ENCODE peak calls at places on chromosomes 16 and 17, in ten cellular contexts. One of them, this sample, is unnamed.

GRCh38 chr16:17364319-17365210 is 106.2 kb downstream of the XYLT1 start:
- DNase-seq in cardiac muscle cell: peak
- DNase-seq in fibroblast of lung: peak
- DNase-seq in left lung: no peak
- DNase-seq in kidney epithelial cell: no peak
- DNase-seq in fibroblast of villous mesenchyme: peak
- DNase-seq in neural progenitor cell: no peak
- DNase-seq in cardiac fibroblast: peak
- DNase-seq in gastrocnemius medialis: no peak
- DNase-seq in activated CD8-positive, alpha-beta T cell treated with anti-CD3 and anti-CD28 coated beads for 36 hours: peak
- DNase-seq in this sample: no peak

GRCh38 chr16:58148526-58148925 is 19.3 kb upstream of the CFAP20 start:
- DNase-seq in cardiac muscle cell: no peak
- DNase-seq in fibroblast of lung: no peak
- DNase-seq in left lung: no peak
- DNase-seq in kidney epithelial cell: no peak
- DNase-seq in fibroblast of villous mesenchyme: no peak
- DNase-seq in neural progenitor cell: no peak
- DNase-seq in cardiac fibroblast: no peak
- DNase-seq in gastrocnemius medialis: no peak
- DNase-seq in activated CD8-positive, alpha-beta T cell treated with anti-CD3 and anti-CD28 coated beads for 36 hours: no peak
- DNase-seq in this sample: no peak

GRCh38 chr17:48592097-48592496 is 1.5 kb downstream of the HOXB5 start:
- DNase-seq in cardiac muscle cell: no peak
- DNase-seq in fibroblast of lung: peak
- DNase-seq in left lung: no peak
- DNase-seq in kidney epithelial cell: no peak
- DNase-seq in fibroblast of villous mesenchyme: no peak
- DNase-seq in neural progenitor cell: no peak
- DNase-seq in cardiac fibroblast: no peak
- DNase-seq in gastrocnemius medialis: no peak
- DNase-seq in activated CD8-positive, alpha-beta T cell treated with anti-CD3 and anti-CD28 coated beads for 36 hours: no peak
- DNase-seq in this sample: no peak

GRCh38 chr16:508884-509736 is 18.4 kb upstream of the CAPN15 start:
- DNase-seq in cardiac muscle cell: no peak
- DNase-seq in fibroblast of lung: no peak
- DNase-seq in left lung: no peak
- DNase-seq in kidney epithelial cell: no peak
- DNase-seq in fibroblast of villous mesenchyme: peak
- DNase-seq in neural progenitor cell: no peak
- DNase-seq in cardiac fibroblast: peak
- DNase-seq in gastrocnemius medialis: no peak
- DNase-seq in activated CD8-positive, alpha-beta T cell treated with anti-CD3 and anti-CD28 coated beads for 36 hours: no peak
- DNase-seq in this sample: no peak

GRCh38 chr17:63358111-63358839 is 87.8 kb downstream of the CYB561 start:
- DNase-seq in cardiac muscle cell: peak
- DNase-seq in fibroblast of lung: peak
- DNase-seq in left lung: no peak
- DNase-seq in kidney epithelial cell: peak
- DNase-seq in fibroblast of villous mesenchyme: peak
- DNase-seq in neural progenitor cell: no peak
- DNase-seq in cardiac fibroblast: peak
- DNase-seq in gastrocnemius medialis: no peak
- DNase-seq in activated CD8-positive, alpha-beta T cell treated with anti-CD3 and anti-CD28 coated beads for 36 hours: no peak
- DNase-seq in this sample: no peak

GRCh38 chr17:3641014-3641413 is 4.5 kb downstream of the CTNS start:
- DNase-seq in cardiac muscle cell: no peak
- DNase-seq in fibroblast of lung: no peak
- DNase-seq in left lung: no peak
- DNase-seq in kidney epithelial cell: no peak
- DNase-seq in fibroblast of villous mesenchyme: no peak
- DNase-seq in neural progenitor cell: no peak
- DNase-seq in cardiac fibroblast: no peak
- DNase-seq in gastrocnemius medialis: no peak
- DNase-seq in activated CD8-positive, alpha-beta T cell treated with anti-CD3 and anti-CD28 coated beads for 36 hours: no peak
- DNase-seq in this sample: no peak

GRCh38 chr16:82983390-82983789 is 356.6 kb downstream of the CDH13 start:
- DNase-seq in cardiac muscle cell: no peak
- DNase-seq in fibroblast of lung: no peak
- DNase-seq in left lung: no peak
- DNase-seq in kidney epithelial cell: no peak
- DNase-seq in fibroblast of villous mesenchyme: no peak
- DNase-seq in neural progenitor cell: no peak
- DNase-seq in cardiac fibroblast: no peak
- DNase-seq in gastrocnemius medialis: no peak
- DNase-seq in activated CD8-positive, alpha-beta T cell treated with anti-CD3 and anti-CD28 coated beads for 36 hours: no peak
- DNase-seq in this sample: no peak

GRCh38 chr17:51166987-51167931 is 1.0 kb downstream of the NME2 start:
- DNase-seq in cardiac muscle cell: peak
- DNase-seq in fibroblast of lung: peak
- DNase-seq in left lung: peak
- DNase-seq in kidney epithelial cell: no peak
- DNase-seq in fibroblast of villous mesenchyme: peak
- DNase-seq in neural progenitor cell: peak
- DNase-seq in cardiac fibroblast: peak
- DNase-seq in gastrocnemius medialis: peak
- DNase-seq in activated CD8-positive, alpha-beta T cell treated with anti-CD3 and anti-CD28 coated beads for 36 hours: peak
- DNase-seq in this sample: peak

GRCh38 chr16:13436641-13437423 is 483.1 kb upstream of the ERCC4 start:
- DNase-seq in cardiac muscle cell: no peak
- DNase-seq in fibroblast of lung: peak
- DNase-seq in left lung: no peak
- DNase-seq in kidney epithelial cell: peak
- DNase-seq in fibroblast of villous mesenchyme: peak
- DNase-seq in neural progenitor cell: no peak
- DNase-seq in cardiac fibroblast: no peak
- DNase-seq in gastrocnemius medialis: no peak
- DNase-seq in activated CD8-positive, alpha-beta T cell treated with anti-CD3 and anti-CD28 coated beads for 36 hours: peak
- DNase-seq in this sample: peak

GRCh38 chr16:106623-107324 is 28.7 kb downstream of the MPG start:
- DNase-seq in cardiac muscle cell: peak
- DNase-seq in fibroblast of lung: peak
- DNase-seq in left lung: no peak
- DNase-seq in kidney epithelial cell: peak
- DNase-seq in fibroblast of villous mesenchyme: peak
- DNase-seq in neural progenitor cell: peak
- DNase-seq in cardiac fibroblast: peak
- DNase-seq in gastrocnemius medialis: peak
- DNase-seq in activated CD8-positive, alpha-beta T cell treated with anti-CD3 and anti-CD28 coated beads for 36 hours: peak
- DNase-seq in this sample: peak

GRCh38 chr17:15381707-15382106 is 40.3 kb upstream of the TEKT3 start:
- DNase-seq in cardiac muscle cell: no peak
- DNase-seq in fibroblast of lung: no peak
- DNase-seq in left lung: no peak
- DNase-seq in kidney epithelial cell: no peak
- DNase-seq in fibroblast of villous mesenchyme: no peak
- DNase-seq in neural progenitor cell: no peak
- DNase-seq in cardiac fibroblast: no peak
- DNase-seq in gastrocnemius medialis: no peak
- DNase-seq in activated CD8-positive, alpha-beta T cell treated with anti-CD3 and anti-CD28 coated beads for 36 hours: no peak
- DNase-seq in this sample: no peak

DNA sequence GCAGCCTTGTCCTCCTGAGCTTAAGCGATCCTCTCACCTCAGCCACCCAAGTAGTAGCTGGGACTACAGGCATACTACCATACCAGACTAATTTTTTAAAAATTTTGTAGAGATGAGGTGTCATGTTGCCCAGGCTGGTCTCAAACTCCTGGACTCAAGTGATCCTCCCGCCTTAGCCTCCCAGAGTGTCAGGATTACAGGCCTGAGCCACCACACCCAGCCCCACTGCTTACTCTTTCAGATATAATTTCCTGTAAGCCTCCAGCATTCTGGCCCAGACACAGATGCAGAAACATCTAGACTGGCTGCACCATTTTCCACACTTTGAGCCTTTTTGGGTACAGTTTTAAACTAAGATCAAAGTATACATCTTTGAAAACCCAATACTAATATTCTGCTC is 8.4 kb upstream of the WSB1 start:
- DNase-seq in cardiac muscle cell: no peak
- DNase-seq in fibroblast of lung: no peak
- DNase-seq in left lung: no peak
- DNase-seq in kidney epithelial cell: no peak
- DNase-seq in fibroblast of villous mesenchyme: no peak
- DNase-seq in neural progenitor cell: no peak
- DNase-seq in cardiac fibroblast: no peak
- DNase-seq in gastrocnemius medialis: no peak
- DNase-seq in activated CD8-positive, alpha-beta T cell treated with anti-CD3 and anti-CD28 coated beads for 36 hours: no peak
- DNase-seq in this sample: no peak
- TF ChIP-seq CTCF in cardiac muscle cell: no peak
- TF ChIP-seq CTCF in fibroblast of lung: no peak
- TF ChIP-seq CTCF in left lung: no peak
- TF ChIP-seq CTCF in kidney epithelial cell: no peak
- TF ChIP-seq CTCF in fibroblast of villous mesenchyme: no peak
- TF ChIP-seq CTCF in neural progenitor cell: no peak
- TF ChIP-seq CTCF in cardiac fibroblast: no peak
- TF ChIP-seq CTCF in gastrocnemius medialis: no peak
- TF ChIP-seq CTCF in activated CD8-positive, alpha-beta T cell treated with anti-CD3 and anti-CD28 coated beads for 36 hours: no peak
- TF ChIP-seq CTCF in this sample: no peak

GRCh38 chr17:81549031-81549557 is 3.1 kb downstream of the FAAP100 start:
- DNase-seq in cardiac muscle cell: no peak
- DNase-seq in fibroblast of lung: no peak
- DNase-seq in left lung: no peak
- DNase-seq in kidney epithelial cell: no peak
- DNase-seq in fibroblast of villous mesenchyme: no peak
- DNase-seq in neural progenitor cell: no peak
- DNase-seq in cardiac fibroblast: no peak
- DNase-seq in gastrocnemius medialis: no peak
- DNase-seq in activated CD8-positive, alpha-beta T cell treated with anti-CD3 and anti-CD28 coated beads for 36 hours: no peak
- DNase-seq in this sample: no peak
- TF ChIP-seq CTCF in cardiac muscle cell: no peak
- TF ChIP-seq CTCF in fibroblast of lung: no peak
- TF ChIP-seq CTCF in left lung: no peak
- TF ChIP-seq CTCF in kidney epithelial cell: no peak
- TF ChIP-seq CTCF in fibroblast of villous mesenchyme: no peak
- TF ChIP-seq CTCF in neural progenitor cell: no peak
- TF ChIP-seq CTCF in cardiac fibroblast: no peak
- TF ChIP-seq CTCF in gastrocnemius medialis: no peak
- TF ChIP-seq CTCF in activated CD8-positive, alpha-beta T cell treated with anti-CD3 and anti-CD28 coated beads for 36 hours: no peak
- TF ChIP-seq CTCF in this sample: no peak

GRCh38 chr16:73956592-73957495 is 339.8 kb upstream of the PSMD7 start:
- DNase-seq in cardiac muscle cell: peak
- DNase-seq in fibroblast of lung: peak
- DNase-seq in left lung: no peak
- DNase-seq in kidney epithelial cell: peak
- DNase-seq in fibroblast of villous mesenchyme: peak
- DNase-seq in neural progenitor cell: peak
- DNase-seq in cardiac fibroblast: peak
- DNase-seq in gastrocnemius medialis: no peak
- DNase-seq in activated CD8-positive, alpha-beta T cell treated with anti-CD3 and anti-CD28 coated beads for 36 hours: peak
- DNase-seq in this sample: peak
- TF ChIP-seq CTCF in cardiac muscle cell: peak
- TF ChIP-seq CTCF in fibroblast of lung: peak
- TF ChIP-seq CTCF in left lung: peak
- TF ChIP-seq CTCF in kidney epithelial cell: peak
- TF ChIP-seq CTCF in fibroblast of villous mesenchyme: peak
- TF ChIP-seq CTCF in neural progenitor cell: peak
- TF ChIP-seq CTCF in cardiac fibroblast: peak
- TF ChIP-seq CTCF in gastrocnemius medialis: peak
- TF ChIP-seq CTCF in activated CD8-positive, alpha-beta T cell treated with anti-CD3 and anti-CD28 coated beads for 36 hours: peak
- TF ChIP-seq CTCF in this sample: peak

GRCh38 chr17:66426397-66427033 is 124.1 kb downstream of the PRKCA start:
- DNase-seq in cardiac muscle cell: peak
- DNase-seq in fibroblast of lung: peak
- DNase-seq in left lung: no peak
- DNase-seq in kidney epithelial cell: no peak
- DNase-seq in fibroblast of villous mesenchyme: peak
- DNase-seq in neural progenitor cell: no peak
- DNase-seq in cardiac fibroblast: peak
- DNase-seq in gastrocnemius medialis: no peak
- DNase-seq in activated CD8-positive, alpha-beta T cell treated with anti-CD3 and anti-CD28 coated beads for 36 hours: peak
- DNase-seq in this sample: peak
- TF ChIP-seq CTCF in cardiac muscle cell: peak
- TF ChIP-seq CTCF in fibroblast of lung: peak
- TF ChIP-seq CTCF in left lung: peak
- TF ChIP-seq CTCF in kidney epithelial cell: no peak
- TF ChIP-seq CTCF in fibroblast of villous mesenchyme: peak
- TF ChIP-seq CTCF in neural progenitor cell: peak
- TF ChIP-seq CTCF in cardiac fibroblast: peak
- TF ChIP-seq CTCF in gastrocnemius medialis: no peak
- TF ChIP-seq CTCF in activated CD8-positive, alpha-beta T cell treated with anti-CD3 and anti-CD28 coated beads for 36 hours: peak
- TF ChIP-seq CTCF in this sample: no peak